ENCODE peak calls at places on chromosomes 4 and X, in four cellular contexts. One of them, this sample, is unnamed.

GRCh38 chr4:185127021-185127925 is 15.8 kb upstream of the SLC25A4 start:
- DNase-seq in nephron progenitor cell: peak
- DNase-seq in WTC11: peak
- DNase-seq in thoracic aorta: no peak
- DNase-seq in this sample: no peak

GRCh38 chrX:80354966-80355465 is 65.2 kb upstream of the TENT5D start:
- DNase-seq in nephron progenitor cell: no peak
- DNase-seq in WTC11: no peak
- DNase-seq in thoracic aorta: no peak
- DNase-seq in this sample: no peak

GRCh38 chr4:87042986-87043820 is 108.4 kb downstream of the AFF1 start:
- DNase-seq in nephron progenitor cell: no peak
- DNase-seq in WTC11: no peak
- DNase-seq in thoracic aorta: no peak
- DNase-seq in this sample: no peak

GRCh38 chr4:120506536-120506935 is 416.0 kb downstream of the PRDM5 start:
- DNase-seq in nephron progenitor cell: no peak
- DNase-seq in WTC11: no peak
- DNase-seq in thoracic aorta: no peak
- DNase-seq in this sample: no peak

GRCh38 chr4:30605616-30606015 is 114.6 kb upstream of the PCDH7 start:
- DNase-seq in nephron progenitor cell: no peak
- DNase-seq in WTC11: no peak
- DNase-seq in thoracic aorta: no peak
- DNase-seq in this sample: no peak

GRCh38 chr4:18127030-18127429 is 105.5 kb upstream of the LCORL start:
- DNase-seq in nephron progenitor cell: no peak
- DNase-seq in WTC11: no peak
- DNase-seq in thoracic aorta: no peak
- DNase-seq in this sample: no peak

GRCh38 chrX:140697618-140698017 is 11.9 kb upstream of the LINC00632 start:
- DNase-seq in nephron progenitor cell: no peak
- DNase-seq in WTC11: no peak
- DNase-seq in thoracic aorta: no peak
- DNase-seq in this sample: no peak

GRCh38 chr4:59597536-59598232 is 1602.4 kb upstream of the ADGRL3 start:
- DNase-seq in nephron progenitor cell: no peak
- DNase-seq in WTC11: no peak
- DNase-seq in thoracic aorta: no peak
- DNase-seq in this sample: no peak

GRCh38 chr4:183728223-183729068 is 69.4 kb downstream of the TRAPPC11 start:
- DNase-seq in nephron progenitor cell: no peak
- DNase-seq in WTC11: no peak
- DNase-seq in thoracic aorta: no peak
- DNase-seq in this sample: no peak

GRCh38 chrX:117898206-117898605 is 218.4 kb downstream of the KLHL13 start:
- DNase-seq in nephron progenitor cell: no peak
- DNase-seq in WTC11: no peak
- DNase-seq in thoracic aorta: no peak
- DNase-seq in this sample: no peak

GRCh38 chr4:73707918-73708577 is 32.3 kb upstream of the CXCL8 start:
- DNase-seq in nephron progenitor cell: no peak
- DNase-seq in WTC11: no peak
- DNase-seq in thoracic aorta: peak
- DNase-seq in this sample: no peak

GRCh38 chr4:170388255-170388654 is 298.5 kb upstream of the AADAT start:
- DNase-seq in nephron progenitor cell: no peak
- DNase-seq in WTC11: no peak
- DNase-seq in thoracic aorta: no peak
- DNase-seq in this sample: no peak

GRCh38 chr4:139848043-139848442 is 182.4 kb downstream of the MGST2 start:
- DNase-seq in nephron progenitor cell: no peak
- DNase-seq in WTC11: no peak
- DNase-seq in thoracic aorta: no peak
- DNase-seq in this sample: no peak

GRCh38 chr4:41012308-41012707 is 202.0 kb downstream of the APBB2 start:
- DNase-seq in nephron progenitor cell: no peak
- DNase-seq in WTC11: no peak
- DNase-seq in thoracic aorta: no peak
- DNase-seq in this sample: no peak

GRCh38 chr4:147760176-147760575 is 28.3 kb downstream of the ARHGAP10 start:
- DNase-seq in nephron progenitor cell: no peak
- DNase-seq in WTC11: no peak
- DNase-seq in thoracic aorta: no peak
- DNase-seq in this sample: no peak

GRCh38 chr4:25180524-25181131 is 20.4 kb upstream of the SEPSECS start:
- DNase-seq in nephron progenitor cell: peak
- DNase-seq in WTC11: peak
- DNase-seq in thoracic aorta: no peak
- DNase-seq in this sample: no peak

GRCh38 chr4:22906046-22906445 is 213.3 kb downstream of the GBA3 start:
- DNase-seq in nephron progenitor cell: no peak
- DNase-seq in WTC11: no peak
- DNase-seq in thoracic aorta: no peak
- DNase-seq in this sample: no peak

GRCh38 chrX:74492720-74493201 is 71.5 kb downstream of the SLC16A2 start:
- DNase-seq in nephron progenitor cell: peak
- DNase-seq in WTC11: peak
- DNase-seq in thoracic aorta: no peak
- DNase-seq in this sample: no peak

GRCh38 chr4:90081432-90082195 is 45.6 kb upstream of the CCSER1 start:
- DNase-seq in nephron progenitor cell: no peak
- DNase-seq in WTC11: no peak
- DNase-seq in thoracic aorta: no peak
- DNase-seq in this sample: no peak

GRCh38 chr4:26892480-26893150 is 32.0 kb downstream of the STIM2 start:
- DNase-seq in nephron progenitor cell: no peak
- DNase-seq in WTC11: no peak
- DNase-seq in thoracic aorta: no peak
- DNase-seq in this sample: no peak

GRCh38 chr4:167021545-167022155 is 212.6 kb downstream of the SPOCK3 start:
- DNase-seq in nephron progenitor cell: peak
- DNase-seq in WTC11: peak
- DNase-seq in thoracic aorta: no peak
- DNase-seq in this sample: no peak

GRCh38 chrX:30483996-30484395 is 93.6 kb downstream of the TASL start:
- DNase-seq in nephron progenitor cell: no peak
- DNase-seq in WTC11: no peak
- DNase-seq in thoracic aorta: no peak
- DNase-seq in this sample: no peak

GRCh38 chrX:63746278-63746677 is 38.7 kb downstream of the ARHGEF9 start:
- DNase-seq in nephron progenitor cell: no peak
- DNase-seq in WTC11: no peak
- DNase-seq in thoracic aorta: no peak
- DNase-seq in this sample: no peak

GRCh38 chrX:43969504-43970501 is 3.4 kb downstream of the NDP start:
- DNase-seq in nephron progenitor cell: no peak
- DNase-seq in WTC11: peak
- DNase-seq in thoracic aorta: no peak
- DNase-seq in this sample: no peak

GRCh38 chrX:136200466-136200865 is 50.7 kb downstream of the MAP7D3 start:
- DNase-seq in nephron progenitor cell: no peak
- DNase-seq in WTC11: no peak
- DNase-seq in thoracic aorta: no peak
- DNase-seq in this sample: no peak

GRCh38 chr4:142404191-142404611 is 441.9 kb downstream of the INPP4B start:
- DNase-seq in nephron progenitor cell: no peak
- DNase-seq in WTC11: no peak
- DNase-seq in thoracic aorta: peak
- DNase-seq in this sample: no peak

GRCh38 chr4:54898163-54898562 is 227.2 kb downstream of the KDR start:
- DNase-seq in nephron progenitor cell: no peak
- DNase-seq in WTC11: no peak
- DNase-seq in thoracic aorta: no peak
- DNase-seq in this sample: no peak

GRCh38 chr4:38621004-38621684 is 42.9 kb upstream of the KLF3 start:
- DNase-seq in nephron progenitor cell: no peak
- DNase-seq in WTC11: no peak
- DNase-seq in thoracic aorta: no peak
- DNase-seq in this sample: no peak

GRCh38 chrX:100643943-100644587 is at the start of gene SRPX2:
- DNase-seq in nephron progenitor cell: no peak
- DNase-seq in WTC11: no peak
- DNase-seq in thoracic aorta: no peak
- DNase-seq in this sample: no peak

GRCh38 chrX:40111868-40112267 is 14.1 kb upstream of the BCOR start:
- DNase-seq in nephron progenitor cell: no peak
- DNase-seq in WTC11: no peak
- DNase-seq in thoracic aorta: no peak
- DNase-seq in this sample: no peak

GRCh38 chr4:103074598-103075434 is 1.7 kb downstream of the SLC9B2 start:
- DNase-seq in nephron progenitor cell: no peak
- DNase-seq in WTC11: no peak
- DNase-seq in thoracic aorta: no peak
- DNase-seq in this sample: no peak

GRCh38 chr4:153788419-153789276 is at the start of gene SFRP2:
- DNase-seq in nephron progenitor cell: peak
- DNase-seq in WTC11: peak
- DNase-seq in thoracic aorta: no peak
- DNase-seq in this sample: no peak

GRCh38 chr4:63296773-63297172 is 1112.5 kb downstream of the TECRL start:
- DNase-seq in nephron progenitor cell: peak
- DNase-seq in WTC11: peak
- DNase-seq in thoracic aorta: no peak
- DNase-seq in this sample: no peak

GRCh38 chrX:37378399-37378798 is 29.2 kb downstream of the PRRG1 start:
- DNase-seq in nephron progenitor cell: no peak
- DNase-seq in WTC11: no peak
- DNase-seq in thoracic aorta: no peak
- DNase-seq in this sample: no peak

GRCh38 chr4:20078644-20079043 is 173.1 kb upstream of the SLIT2 start:
- DNase-seq in nephron progenitor cell: no peak
- DNase-seq in WTC11: peak
- DNase-seq in thoracic aorta: no peak
- DNase-seq in this sample: no peak

GRCh38 chrX:153649178-153649914 is 2.3 kb downstream of the DUSP9 start:
- DNase-seq in nephron progenitor cell: peak
- DNase-seq in WTC11: peak
- DNase-seq in thoracic aorta: no peak
- DNase-seq in this sample: no peak
- TF ChIP-seq CTCF in nephron progenitor cell: peak
- TF ChIP-seq CTCF in WTC11: no peak
- TF ChIP-seq CTCF in thoracic aorta: no peak
- TF ChIP-seq CTCF in this sample: no peak

GRCh38 chr4:7485096-7485495 is 50.4 kb upstream of the PSAPL1 start:
- DNase-seq in nephron progenitor cell: no peak
- DNase-seq in WTC11: no peak
- DNase-seq in thoracic aorta: no peak
- DNase-seq in this sample: no peak

GRCh38 chr4:7478665-7479064 is 43.9 kb upstream of the PSAPL1 start:
- DNase-seq in nephron progenitor cell: no peak
- DNase-seq in WTC11: no peak
- DNase-seq in thoracic aorta: no peak
- DNase-seq in this sample: no peak

GRCh38 chr4:7480423-7480822 is 45.7 kb upstream of the PSAPL1 start:
- DNase-seq in nephron progenitor cell: no peak
- DNase-seq in WTC11: no peak
- DNase-seq in thoracic aorta: no peak
- DNase-seq in this sample: no peak

GRCh38 chr4:7477695-7478094 is 43.0 kb upstream of the PSAPL1 start:
- DNase-seq in nephron progenitor cell: no peak
- DNase-seq in WTC11: no peak
- DNase-seq in thoracic aorta: no peak
- DNase-seq in this sample: no peak

DNA sequence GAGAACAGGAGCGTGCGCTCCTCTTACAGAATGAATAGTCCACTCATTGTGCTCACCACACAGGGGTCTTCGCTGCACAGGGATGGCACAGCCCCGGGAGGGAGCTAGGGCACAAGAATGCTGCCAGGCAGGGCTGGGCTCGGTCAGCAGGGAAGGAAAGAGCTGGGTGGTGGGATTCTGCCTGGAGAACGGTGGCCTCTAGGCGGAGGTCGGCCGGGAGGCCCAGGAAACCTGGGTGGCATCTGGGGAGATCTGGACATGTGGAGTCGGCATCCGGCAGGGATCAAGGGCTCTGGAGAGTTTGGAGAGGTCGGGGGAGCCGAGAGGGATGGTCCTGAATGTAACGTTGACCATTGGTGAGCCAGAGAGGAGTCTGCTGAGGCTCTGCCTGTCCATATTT is 46.5 kb upstream of the PSAPL1 start:
- DNase-seq in nephron progenitor cell: no peak
- DNase-seq in WTC11: no peak
- DNase-seq in thoracic aorta: no peak
- DNase-seq in this sample: no peak
- TF ChIP-seq CTCF in nephron progenitor cell: no peak
- TF ChIP-seq CTCF in WTC11: no peak
- TF ChIP-seq CTCF in thoracic aorta: no peak
- TF ChIP-seq CTCF in this sample: no peak

GRCh38 chrX:108198420-108198819 is 106.8 kb downstream of the ATG4A start:
- DNase-seq in nephron progenitor cell: no peak
- DNase-seq in WTC11: no peak
- DNase-seq in thoracic aorta: no peak
- DNase-seq in this sample: no peak

GRCh38 chrX:108199041-108199440 is 107.5 kb downstream of the ATG4A start:
- DNase-seq in nephron progenitor cell: no peak
- DNase-seq in WTC11: no peak
- DNase-seq in thoracic aorta: no peak
- DNase-seq in this sample: no peak

GRCh38 chrX:108203540-108203939 is 112.0 kb downstream of the ATG4A start:
- DNase-seq in nephron progenitor cell: no peak
- DNase-seq in WTC11: no peak
- DNase-seq in thoracic aorta: no peak
- DNase-seq in this sample: no peak

DNA sequence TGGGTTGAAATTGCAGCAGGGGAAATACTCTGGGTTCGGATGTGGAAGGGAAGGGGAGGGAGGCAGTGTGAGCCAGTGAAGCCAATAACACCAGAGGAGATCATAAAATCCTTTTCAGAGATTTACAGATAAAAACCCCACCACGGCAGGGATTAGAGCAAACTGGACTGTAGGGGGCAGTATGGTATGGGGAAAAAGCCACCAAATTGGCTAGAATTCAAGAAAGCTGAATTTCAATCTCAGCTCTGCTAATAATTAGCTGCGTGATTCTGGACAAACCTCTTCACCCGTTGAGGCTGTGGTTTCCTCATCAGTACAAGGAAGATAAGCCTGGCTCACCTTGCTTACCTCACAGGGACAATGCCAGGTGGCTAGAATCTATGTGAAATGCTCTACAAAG is 108.1 kb downstream of the ATG4A start:
- DNase-seq in nephron progenitor cell: peak
- DNase-seq in WTC11: peak
- DNase-seq in thoracic aorta: no peak
- DNase-seq in this sample: no peak
- TF ChIP-seq CTCF in nephron progenitor cell: peak
- TF ChIP-seq CTCF in WTC11: peak
- TF ChIP-seq CTCF in thoracic aorta: peak
- TF ChIP-seq CTCF in this sample: peak

DNA sequence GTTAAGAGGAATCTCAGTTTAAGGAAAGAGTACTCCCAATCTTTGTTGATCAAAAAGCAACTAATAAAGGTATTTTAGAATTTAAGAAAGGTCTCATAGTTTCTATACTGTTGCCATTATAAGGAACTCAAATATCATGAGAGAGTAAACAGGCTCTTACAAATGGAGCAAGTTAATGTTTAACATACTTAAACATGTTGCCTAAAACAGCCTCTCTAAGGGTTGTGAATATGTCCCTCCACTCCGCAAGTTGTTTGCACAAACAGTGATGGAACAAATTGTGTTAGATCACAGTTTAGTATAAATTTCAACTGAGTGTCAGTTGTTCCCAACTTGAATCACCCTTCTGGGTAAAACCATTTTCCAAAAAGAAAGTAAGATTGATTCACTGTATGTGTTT is 1678.3 kb downstream of the PCDH19 start:
- DNase-seq in nephron progenitor cell: no peak
- DNase-seq in WTC11: no peak
- DNase-seq in thoracic aorta: no peak
- DNase-seq in this sample: no peak
- TF ChIP-seq CTCF in nephron progenitor cell: no peak
- TF ChIP-seq CTCF in WTC11: no peak
- TF ChIP-seq CTCF in thoracic aorta: no peak
- TF ChIP-seq CTCF in this sample: no peak

This sample was measured in esophagus squamous epithelium.